ENCODE peak calls at places on chromosomes 6 and 20, in four cellular contexts. L is A549, S is right atrium auricular region, B is Panc1. K is an unnamed sample.

GRCh38 chr6:149425754-149426153 is 25.7 kb downstream of the SUMO4 start:
- DNase-seq in L (no peak), B (no peak), S (no peak), K (peak; percentile 75)

GRCh38 chr6:12351672-12352071 is 61.5 kb downstream of the EDN1 start:
- DNase-seq in B (no peak), L (no peak), S (no peak), K (no peak)

GRCh38 chr6:44708208-44708607 is 320.7 kb downstream of the CDC5L start:
- DNase-seq in S (no peak), B (no peak), L (no peak), K (peak; percentile 75)

GRCh38 chr6:125728739-125729138 is 20.7 kb upstream of the HEY2 start:
- DNase-seq in S (no peak), B (no peak), L (no peak), K (no peak)

GRCh38 chr20:53738039-53738944 is 144.7 kb upstream of the ZNF217 start:
- DNase-seq in S (peak; percentile 80), L (peak; percentile 67), B (peak; percentile 88), K (no peak)

GRCh38 chr6:81486234-81486633 is 266.2 kb downstream of the TENT5A start:
- DNase-seq in S (no peak), B (no peak), L (no peak), K (no peak)

GRCh38 chr6:37608587-37608986 is 89.1 kb downstream of the MDGA1 start:
- DNase-seq in L (no peak), S (no peak), B (no peak), K (no peak)

GRCh38 chr6:126381498-126381897 is 41.6 kb downstream of the CENPW start:
- DNase-seq in L (no peak), S (no peak), B (no peak), K (no peak)

GRCh38 chr20:3808141-3808479 is 12.0 kb downstream of the CDC25B start:
- DNase-seq in B (peak; percentile 93), S (peak; percentile 88), L (peak; percentile 97), K (peak; percentile 95)

GRCh38 chr6:122571888-122572287 is 38.3 kb upstream of the PKIB start:
- DNase-seq in S (no peak), B (no peak), L (no peak), K (no peak)

GRCh38 chr20:11676618-11677289 is 240.9 kb upstream of the BTBD3 start:
- DNase-seq in S (peak; percentile 58), L (peak; percentile 68), B (peak; percentile 8), K (no peak)

GRCh38 chr6:133814797-133815196 is 74.1 kb upstream of the TCF21 start:
- DNase-seq in L (no peak), S (peak; percentile 70), B (no peak), K (no peak)

GRCh38 chr6:16146527-16146955 is 17.7 kb downstream of the MYLIP start:
- DNase-seq in L (no peak), B (no peak), S (no peak), K (no peak)

GRCh38 chr6:30364591-30364990 is 19.6 kb downstream of the RPP21 start:
- DNase-seq in B (no peak), S (no peak), L (no peak), K (no peak)

GRCh38 chr6:25601797-25602679 is 50.0 kb upstream of the SCGN start:
- DNase-seq in B (peak; percentile 15), S (no peak), L (peak; percentile 28), K (no peak)

GRCh38 chr20:9617940-9618339 is 103.5 kb downstream of the LAMP5 start:
- DNase-seq in B (peak; percentile 67), L (peak; percentile 69), S (no peak), K (peak; percentile 45)

GRCh38 chr6:136520520-136520919 is 29.7 kb downstream of the MAP7 start:
- DNase-seq in B (no peak), S (no peak), L (no peak), K (peak; percentile 37)

GRCh38 chr6:104642871-104643270 is 216.8 kb downstream of the HACE1 start:
- DNase-seq in S (no peak), L (no peak), B (no peak), K (no peak)

GRCh38 chr20:57435498-57436222 is 44.5 kb downstream of the RBM38 start:
- DNase-seq in B (no peak), L (no peak), S (no peak), K (no peak)

GRCh38 chr20:16942702-16943101 is 194.5 kb downstream of the OTOR start:
- DNase-seq in S (no peak), B (no peak), L (no peak), K (no peak)

GRCh38 chr20:48787861-48788375 is 39.9 kb downstream of the PREX1 start:
- DNase-seq in L (peak; percentile 29), B (no peak), S (no peak), K (no peak)

GRCh38 chr6:148700047-148700712 is 46.6 kb upstream of the UST start:
- DNase-seq in B (no peak), S (no peak), L (no peak), K (no peak)

GRCh38 chr6:138491020-138491419 is 8.3 kb downstream of the NHSL1 start:
- DNase-seq in B (no peak), S (no peak), L (no peak), K (no peak)

GRCh38 chr6:165770430-165771082 is 107.5 kb upstream of the PDE10A start:
- DNase-seq in B (no peak), S (no peak), L (no peak), K (peak; percentile 74)

GRCh38 chr6:111220383-111221031 is 133.2 kb downstream of the SLC16A10 start:
- DNase-seq in L (no peak), B (no peak), S (no peak), K (no peak)

GRCh38 chr6:6191476-6191875 is 129.0 kb downstream of the F13A1 start:
- DNase-seq in L (no peak), S (no peak), B (no peak), K (peak; percentile 21)

GRCh38 chr6:10368841-10369240 is 46.0 kb downstream of the TFAP2A start:
- DNase-seq in L (no peak), S (no peak), B (no peak), K (no peak)

GRCh38 chr6:5871296-5871695 is 135.4 kb downstream of the NRN1 start:
- DNase-seq in B (no peak), S (no peak), L (no peak), K (no peak)

GRCh38 chr20:40563296-40563950 is 125.6 kb downstream of the MAFB start:
- DNase-seq in L (peak; percentile 19), S (no peak), B (no peak), K (no peak)

GRCh38 chr20:63923626-63924025 is 28.7 kb downstream of the DNAJC5 start:
- DNase-seq in S (no peak), L (no peak), B (no peak), K (no peak)

GRCh38 chr6:63734923-63735322 is 99.3 kb downstream of the PHF3 start:
- DNase-seq in S (no peak), B (no peak), L (no peak), K (no peak)

GRCh38 chr6:20542927-20543602 is 8.8 kb downstream of the CDKAL1 start:
- DNase-seq in L (no peak), B (peak; percentile 77), S (no peak), K (no peak)

GRCh38 chr6:16799279-16800193 is 38.3 kb upstream of the ATXN1 start:
- DNase-seq in B (peak; percentile 12), S (no peak), L (peak; percentile 57), K (no peak)

DNA sequence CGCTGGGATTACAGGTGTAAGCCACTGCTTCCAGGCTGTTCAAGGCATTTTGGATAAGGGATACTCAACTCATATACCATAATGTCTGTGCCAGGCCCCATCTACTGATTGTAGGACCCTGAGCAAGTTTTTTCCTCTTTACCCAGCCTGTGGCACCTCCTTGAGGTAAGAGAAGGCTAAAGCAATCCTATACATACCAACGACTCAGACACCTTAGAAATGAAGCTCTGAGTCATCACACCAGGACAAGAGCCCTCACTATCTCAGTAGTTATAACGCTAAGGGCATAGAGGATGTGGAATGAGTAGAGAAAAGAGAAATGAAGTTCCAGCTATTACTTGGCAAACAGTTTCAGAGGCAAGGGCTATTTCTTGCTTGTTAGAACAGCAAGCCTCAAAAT is 16.9 kb downstream of the NDRG3 start:
- DNase-seq in B (no peak), S (no peak), L (no peak), K (no peak)
- TF ChIP-seq CTCF in B (no peak), S (no peak), L (no peak), K (no peak)

GRCh38 chr6:153032255-153032882 is 29.9 kb upstream of the MTRF1L start:
- DNase-seq in L (no peak), B (no peak), S (no peak), K (no peak)
- TF ChIP-seq CTCF in L (peak; percentile 59), B (peak; percentile 56), S (peak; percentile 22), K (peak; percentile 38)

DNA sequence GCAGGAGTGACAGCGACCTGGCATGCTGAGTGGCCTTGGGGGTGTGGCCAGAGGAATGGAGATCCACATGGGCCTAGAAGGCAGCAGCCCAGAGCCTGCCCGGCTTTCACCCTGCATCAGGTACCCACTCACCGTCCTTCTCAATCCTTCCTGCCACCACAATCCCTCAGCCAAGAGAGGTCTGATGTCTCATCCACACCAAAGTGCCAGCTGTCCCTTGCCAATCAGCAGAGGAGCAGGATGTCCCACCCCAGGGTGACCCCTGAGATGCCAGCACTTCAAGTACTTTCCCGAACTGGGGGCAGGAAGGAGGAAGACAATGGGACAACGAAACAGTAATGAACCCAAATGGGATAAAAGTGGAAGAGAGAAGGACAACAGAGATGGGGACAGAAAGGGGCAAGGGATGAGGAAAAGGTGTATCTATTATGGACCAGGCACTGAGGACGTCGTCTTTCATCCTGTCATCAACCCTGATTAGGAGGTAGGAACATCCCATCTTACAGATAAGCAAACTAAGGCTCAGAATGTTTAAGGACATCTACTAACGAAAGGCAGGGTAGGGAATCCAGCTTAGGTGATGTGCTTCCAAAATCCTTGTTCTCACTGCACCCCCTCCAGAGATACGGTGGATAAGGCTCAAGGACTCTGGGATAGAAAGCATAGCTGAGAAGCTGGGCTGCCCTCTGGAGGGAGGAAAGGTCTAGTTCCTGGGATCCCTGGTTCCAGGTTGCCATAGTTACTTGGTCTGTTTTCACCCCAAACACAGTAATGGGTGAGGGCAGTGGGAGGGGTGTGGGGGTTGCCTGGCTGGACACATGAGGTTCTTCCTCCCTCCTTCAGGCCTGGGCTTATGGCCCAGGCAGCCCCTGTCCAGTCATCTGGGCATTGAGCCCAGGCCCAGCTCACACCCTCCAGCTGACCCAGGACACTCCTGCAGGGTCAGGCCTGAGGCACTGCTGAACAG is 4.5 kb upstream of the TNXB start:
- DNase-seq in S (peak; percentile 95), B (no peak), L (peak; percentile 34), K (peak; percentile 96)
- TF ChIP-seq CTCF in S (no peak), B (no peak), L (no peak), K (peak; percentile 56)

GRCh38 chr6:155093430-155093829 is 98.3 kb downstream of the TIAM2 start:
- DNase-seq in L (no peak), S (no peak), B (no peak), K (no peak)
- TF ChIP-seq CTCF in L (no peak), S (no peak), B (no peak), K (no peak)

GRCh38 chr6:2783188-2783957 is 18.2 kb downstream of the WRNIP1 start:
- DNase-seq in L (no peak), S (no peak), B (no peak), K (no peak)
- TF ChIP-seq CTCF in L (no peak), S (no peak), B (no peak), K (peak; percentile 2)